ENCODE peak calls at places on chromosome 15, in five cellular contexts. One of them, this sample, is unnamed. For H3K36me3, the result is how much of the 10 kb centered on the place peaks cover.

GRCh38 chr15:74044267-74045110 is 37.9 kb downstream of the GOLGA6A start:
- DNase-seq in cardiac muscle cell: peak
- DNase-seq in neural progenitor cell: no peak
- DNase-seq in GM06990: no peak
- DNase-seq in stomach: no peak
- DNase-seq in this sample: peak

GRCh38 chr15:87740655-87741344 is 515.7 kb downstream of the NTRK3 start:
- DNase-seq in neural progenitor cell: no peak
- DNase-seq in stomach: no peak
- DNase-seq in cardiac muscle cell: no peak
- DNase-seq in GM06990: no peak
- DNase-seq in this sample: no peak

GRCh38 chr15:31858026-31858425 is 172.3 kb upstream of the CHRNA7 start:
- DNase-seq in cardiac muscle cell: no peak
- DNase-seq in neural progenitor cell: no peak
- DNase-seq in GM06990: no peak
- DNase-seq in stomach: no peak
- DNase-seq in this sample: no peak

GRCh38 chr15:52018244-52018643 is 775 bp upstream of the MAPK6 start:
- DNase-seq in stomach: no peak
- DNase-seq in cardiac muscle cell: no peak
- DNase-seq in neural progenitor cell: no peak
- DNase-seq in GM06990: no peak
- DNase-seq in this sample: no peak

GRCh38 chr15:88711806-88712205 is 73.0 kb downstream of the ISG20 start:
- DNase-seq in stomach: no peak
- DNase-seq in GM06990: no peak
- DNase-seq in cardiac muscle cell: no peak
- DNase-seq in neural progenitor cell: no peak
- DNase-seq in this sample: no peak

GRCh38 chr15:46460426-46460825 is 825.6 kb downstream of the SQOR start:
- DNase-seq in GM06990: no peak
- DNase-seq in cardiac muscle cell: no peak
- DNase-seq in neural progenitor cell: no peak
- DNase-seq in stomach: no peak
- DNase-seq in this sample: no peak

GRCh38 chr15:70584838-70585706 is 178.3 kb downstream of the UACA start:
- DNase-seq in neural progenitor cell: peak
- DNase-seq in cardiac muscle cell: no peak
- DNase-seq in stomach: peak
- DNase-seq in GM06990: no peak
- DNase-seq in this sample: no peak

GRCh38 chr15:67101981-67102929 is 36.9 kb downstream of the SMAD3 start:
- DNase-seq in neural progenitor cell: no peak
- DNase-seq in stomach: no peak
- DNase-seq in GM06990: peak
- DNase-seq in cardiac muscle cell: peak
- DNase-seq in this sample: no peak

GRCh38 chr15:47374222-47374621 is 343.1 kb upstream of the SEMA6D start:
- DNase-seq in cardiac muscle cell: peak
- DNase-seq in GM06990: no peak
- DNase-seq in stomach: no peak
- DNase-seq in neural progenitor cell: no peak
- DNase-seq in this sample: no peak

GRCh38 chr15:52144656-52145055 is 32.1 kb upstream of the BCL2L10 start:
- DNase-seq in neural progenitor cell: no peak
- DNase-seq in GM06990: no peak
- DNase-seq in stomach: no peak
- DNase-seq in cardiac muscle cell: peak
- DNase-seq in this sample: no peak

GRCh38 chr15:81502436-81502835 is 128.4 kb upstream of the TMC3 start:
- DNase-seq in stomach: no peak
- DNase-seq in cardiac muscle cell: no peak
- DNase-seq in neural progenitor cell: no peak
- DNase-seq in GM06990: no peak
- DNase-seq in this sample: no peak

GRCh38 chr15:48352474-48353072 is 21.3 kb downstream of the DUT start:
- DNase-seq in cardiac muscle cell: peak
- DNase-seq in GM06990: peak
- DNase-seq in stomach: peak
- DNase-seq in neural progenitor cell: peak
- DNase-seq in this sample: no peak

GRCh38 chr15:84911879-84912660 is 27.6 kb downstream of the SLC28A1 start:
- DNase-seq in cardiac muscle cell: peak
- DNase-seq in neural progenitor cell: no peak
- DNase-seq in GM06990: no peak
- DNase-seq in stomach: peak
- DNase-seq in this sample: peak

GRCh38 chr15:63598467-63599400 is 1.5 kb downstream of the FBXL22 start:
- DNase-seq in neural progenitor cell: peak
- DNase-seq in GM06990: no peak
- DNase-seq in stomach: peak
- DNase-seq in cardiac muscle cell: peak
- DNase-seq in this sample: no peak

GRCh38 chr15:74365619-74366445 is 1.6 kb downstream of the CYP11A1 start:
- DNase-seq in neural progenitor cell: peak
- DNase-seq in stomach: no peak
- DNase-seq in cardiac muscle cell: peak
- DNase-seq in GM06990: no peak
- DNase-seq in this sample: peak

GRCh38 chr15:22979699-22980188 is 424 bp downstream of the CYFIP1 start:
- DNase-seq in GM06990: peak
- DNase-seq in neural progenitor cell: peak
- DNase-seq in stomach: no peak
- DNase-seq in cardiac muscle cell: peak
- DNase-seq in this sample: peak

GRCh38 chr15:70870066-70870465 is 16.1 kb upstream of the LARP6 start:
- DNase-seq in neural progenitor cell: no peak
- DNase-seq in cardiac muscle cell: peak
- DNase-seq in GM06990: peak
- DNase-seq in stomach: no peak
- DNase-seq in this sample: no peak

GRCh38 chr15:41559489-41560177 is 621 bp downstream of the TYRO3 start:
- DNase-seq in neural progenitor cell: peak
- DNase-seq in cardiac muscle cell: no peak
- DNase-seq in stomach: no peak
- DNase-seq in GM06990: no peak
- DNase-seq in this sample: peak

GRCh38 chr15:74724570-74725240 is 623 bp downstream of the CYP1A1 start:
- DNase-seq in neural progenitor cell: no peak
- DNase-seq in GM06990: no peak
- DNase-seq in cardiac muscle cell: no peak
- DNase-seq in stomach: no peak
- DNase-seq in this sample: no peak

GRCh38 chr15:86570738-86571137 is 491.1 kb downstream of the AGBL1 start:
- DNase-seq in stomach: no peak
- DNase-seq in cardiac muscle cell: no peak
- DNase-seq in neural progenitor cell: no peak
- DNase-seq in GM06990: no peak
- DNase-seq in this sample: no peak

GRCh38 chr15:48928877-48929538 is 34.7 kb downstream of the SHC4 start:
- DNase-seq in GM06990: no peak
- DNase-seq in cardiac muscle cell: no peak
- DNase-seq in neural progenitor cell: no peak
- DNase-seq in stomach: no peak
- DNase-seq in this sample: no peak

GRCh38 chr15:74444106-74445062 is 10.6 kb upstream of the SEMA7A start:
- DNase-seq in neural progenitor cell: no peak
- DNase-seq in stomach: no peak
- DNase-seq in GM06990: no peak
- DNase-seq in cardiac muscle cell: no peak
- DNase-seq in this sample: no peak

GRCh38 chr15:71364117-71364584 is 248.9 kb downstream of the THSD4 start:
- DNase-seq in stomach: no peak
- DNase-seq in GM06990: no peak
- DNase-seq in cardiac muscle cell: no peak
- DNase-seq in neural progenitor cell: no peak
- DNase-seq in this sample: no peak

GRCh38 chr15:88220443-88221186 is 35.9 kb downstream of the NTRK3 start:
- DNase-seq in GM06990: no peak
- DNase-seq in cardiac muscle cell: no peak
- DNase-seq in stomach: no peak
- DNase-seq in neural progenitor cell: no peak
- DNase-seq in this sample: no peak

GRCh38 chr15:77636209-77636608 is 3.5 kb upstream of the LINGO1 start:
- DNase-seq in neural progenitor cell: no peak
- DNase-seq in cardiac muscle cell: no peak
- DNase-seq in GM06990: no peak
- DNase-seq in stomach: no peak
- DNase-seq in this sample: no peak
- TF ChIP-seq CTCF in neural progenitor cell: no peak
- TF ChIP-seq CTCF in cardiac muscle cell: no peak
- TF ChIP-seq CTCF in GM06990: no peak
- TF ChIP-seq CTCF in stomach: no peak
- TF ChIP-seq CTCF in this sample: no peak

GRCh38 chr15:80152896-80153876 is at the start of gene FAH:
- DNase-seq in GM06990: peak
- DNase-seq in cardiac muscle cell: peak
- DNase-seq in stomach: no peak
- DNase-seq in neural progenitor cell: peak
- DNase-seq in this sample: no peak

GRCh38 chr15:80155001-80155377 is 2.2 kb downstream of the FAH start:
- DNase-seq in cardiac muscle cell: peak
- DNase-seq in stomach: no peak
- DNase-seq in neural progenitor cell: no peak
- DNase-seq in GM06990: no peak
- DNase-seq in this sample: no peak

GRCh38 chr15:80152180-80152895 is 461 bp upstream of the FAH start:
- DNase-seq in GM06990: peak
- DNase-seq in stomach: peak
- DNase-seq in cardiac muscle cell: peak
- DNase-seq in neural progenitor cell: peak
- DNase-seq in this sample: peak

GRCh38 chr15:80154336-80154735 is 1.5 kb downstream of the FAH start:
- DNase-seq in GM06990: no peak
- DNase-seq in cardiac muscle cell: peak
- DNase-seq in stomach: no peak
- DNase-seq in neural progenitor cell: peak
- DNase-seq in this sample: no peak

GRCh38 chr15:80153900-80154299 is 1.1 kb downstream of the FAH start:
- DNase-seq in stomach: no peak
- DNase-seq in neural progenitor cell: no peak
- DNase-seq in cardiac muscle cell: peak
- DNase-seq in GM06990: no peak
- DNase-seq in this sample: no peak
- H3K4me3 ChIP-seq in stomach: peak
- H3K4me3 ChIP-seq in neural progenitor cell: peak
- H3K4me3 ChIP-seq in cardiac muscle cell: peak
- H3K4me3 ChIP-seq in GM06990: peak
- H3K4me3 ChIP-seq in this sample: no peak

GRCh38 chr15:64919721-64920120 is 8.0 kb downstream of the ANKDD1A start:
- DNase-seq in GM06990: no peak
- DNase-seq in cardiac muscle cell: no peak
- DNase-seq in neural progenitor cell: no peak
- DNase-seq in stomach: no peak
- DNase-seq in this sample: no peak
- H3K36me3 ChIP-seq in GM06990: under half
- H3K36me3 ChIP-seq in cardiac muscle cell: under half
- H3K36me3 ChIP-seq in neural progenitor cell: under half
- H3K36me3 ChIP-seq in stomach: under half
- H3K36me3 ChIP-seq in this sample: under half

GRCh38 chr15:91067026-91067425 is 33.0 kb upstream of the SV2B start:
- DNase-seq in GM06990: no peak
- DNase-seq in neural progenitor cell: no peak
- DNase-seq in stomach: no peak
- DNase-seq in cardiac muscle cell: no peak
- DNase-seq in this sample: no peak

GRCh38 chr15:91072162-91072561 is 27.9 kb upstream of the SV2B start:
- DNase-seq in neural progenitor cell: no peak
- DNase-seq in GM06990: no peak
- DNase-seq in cardiac muscle cell: no peak
- DNase-seq in stomach: no peak
- DNase-seq in this sample: no peak

GRCh38 chr15:91070872-91071271 is 29.2 kb upstream of the SV2B start:
- DNase-seq in cardiac muscle cell: no peak
- DNase-seq in stomach: no peak
- DNase-seq in GM06990: no peak
- DNase-seq in neural progenitor cell: no peak
- DNase-seq in this sample: no peak

GRCh38 chr15:91068436-91068835 is 31.6 kb upstream of the SV2B start:
- DNase-seq in stomach: no peak
- DNase-seq in neural progenitor cell: no peak
- DNase-seq in cardiac muscle cell: no peak
- DNase-seq in GM06990: no peak
- DNase-seq in this sample: no peak

GRCh38 chr15:91068966-91069365 is 31.1 kb upstream of the SV2B start:
- DNase-seq in cardiac muscle cell: no peak
- DNase-seq in GM06990: no peak
- DNase-seq in neural progenitor cell: no peak
- DNase-seq in stomach: no peak
- DNase-seq in this sample: no peak
- TF ChIP-seq CTCF in cardiac muscle cell: no peak
- TF ChIP-seq CTCF in GM06990: no peak
- TF ChIP-seq CTCF in neural progenitor cell: peak
- TF ChIP-seq CTCF in stomach: no peak
- TF ChIP-seq CTCF in this sample: no peak